ENCODE peak calls at places on chromosomes 13 and 19, in six cellular contexts. C, M, J, N, B and F are unnamed samples.

GRCh38 chr19:12996542-12997094 is 1.3 kb downstream of the NFIX start:
- DNase-seq in B (no peak), C (no peak), M (peak; percentile 86), N (no peak), J (no peak), F (no peak)

GRCh38 chr13:38180670-38181069 is 169.0 kb upstream of the UFM1 start:
- DNase-seq in M (no peak), N (no peak), J (no peak), B (no peak), C (no peak), F (no peak)

GRCh38 chr13:23392313-23392712 is 41.2 kb downstream of the SACS start:
- DNase-seq in N (no peak), M (no peak), J (no peak), C (no peak), B (no peak), F (no peak)

GRCh38 chr19:45881082-45881908 is 4.6 kb downstream of the IRF2BP1 start:
- DNase-seq in C (no peak), M (no peak), B (no peak), J (no peak), N (no peak), F (no peak)

GRCh38 chr13:27264181-27264580 is 6.4 kb upstream of the RASL11A start:
- DNase-seq in C (no peak), B (no peak), N (peak; percentile 30), M (no peak), J (no peak), F (no peak)

GRCh38 chr19:18386543-18387251 is 739 bp downstream of the GDF15 start:
- DNase-seq in N (no peak), M (no peak), B (no peak), C (peak; percentile 67), J (no peak), F (peak; percentile 31)

GRCh38 chr19:50962245-50962644 is 7.1 kb downstream of the KLK6 start:
- DNase-seq in B (no peak), N (no peak), M (no peak), J (no peak), C (no peak), F (no peak)

GRCh38 chr13:94413545-94413944 is 65.9 kb downstream of the DCT start:
- DNase-seq in J (no peak), M (no peak), B (no peak), C (no peak), N (no peak), F (no peak)

GRCh38 chr13:22162889-22163288 is 492.0 kb downstream of the FGF9 start:
- DNase-seq in N (no peak), J (no peak), C (no peak), M (no peak), B (no peak), F (no peak)

GRCh38 chr19:45076851-45077730 is 813 bp upstream of the ZNF296 start:
- DNase-seq in B (no peak), N (no peak), M (no peak), C (no peak), J (no peak), F (no peak)

GRCh38 chr13:102028198-102028597 is 373.6 kb downstream of the FGF14 start:
- DNase-seq in M (no peak), B (no peak), C (no peak), N (no peak), J (no peak), F (no peak)

GRCh38 chr13:27353166-27353583 is 71.2 kb upstream of the GTF3A start:
- DNase-seq in J (no peak), B (no peak), N (no peak), C (no peak), M (no peak), F (no peak)

DNA sequence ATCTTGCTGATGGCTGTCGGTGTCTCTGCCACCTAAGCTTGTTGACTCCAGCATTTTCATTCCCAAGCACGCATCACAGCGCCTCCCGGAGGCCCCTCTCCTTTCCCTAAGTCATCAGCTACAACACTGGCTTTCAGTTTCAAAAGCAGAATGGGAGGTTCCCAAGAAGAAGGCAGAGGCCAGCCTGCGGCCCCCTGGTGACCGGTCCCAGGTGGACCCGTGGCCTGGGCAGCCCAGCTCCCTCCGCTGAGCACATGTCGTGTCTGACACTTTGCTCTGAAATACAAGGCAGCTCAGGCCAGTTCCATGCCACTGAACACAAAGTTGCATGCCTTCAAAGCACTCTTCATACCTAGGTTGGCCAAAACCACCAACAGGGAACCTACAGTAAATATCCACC is 8.5 kb downstream of the MLLT1 start:
- DNase-seq in J (no peak), C (no peak), N (peak; percentile 49), B (no peak), M (no peak), F (no peak)
- H3K27ac ChIP-seq in J (peak overlapping the region; percentile 94), C (peak overlapping the region; percentile 82), N (peak overlapping the region; percentile 91), B (peak overlapping the region; percentile 83), M (no peak overlapping the region), F (peak overlapping the region; percentile 87)

GRCh38 chr13:77001540-77001939 is 9.7 kb downstream of the CLN5 start:
- DNase-seq in C (no peak), J (no peak), B (no peak), N (peak; percentile 18), M (no peak), F (no peak)
- H3K27ac ChIP-seq in C (peak overlapping the region; percentile 23), J (no peak overlapping the region), B (peak overlapping the region; percentile 63), N (peak overlapping the region; percentile 38), M (no peak overlapping the region), F (no peak overlapping the region)

DNA sequence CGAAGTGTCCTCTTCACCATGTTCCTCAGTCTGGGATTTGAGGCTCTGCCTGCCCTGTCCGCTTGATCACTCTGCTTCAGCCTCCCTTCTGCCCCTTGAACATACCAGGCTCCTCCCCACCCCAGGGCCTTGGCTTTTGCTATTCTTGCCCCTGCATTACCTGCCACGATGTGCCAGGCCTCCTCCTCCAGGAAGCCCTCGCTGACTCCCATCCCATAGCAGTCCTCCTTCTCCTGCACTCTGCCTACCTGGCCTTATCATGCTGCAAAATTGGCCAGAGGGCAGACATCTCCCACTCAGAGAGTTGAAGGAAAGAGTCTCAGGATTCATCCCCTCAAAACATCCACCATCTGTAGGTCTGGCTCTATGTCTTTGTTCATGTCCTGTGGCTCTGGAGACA is 2.2 kb downstream of the YJEFN3 start:
- DNase-seq in B (no peak), C (no peak), M (no peak), J (no peak), N (no peak), F (no peak)
- H3K27ac ChIP-seq in B (no peak overlapping the region), C (no peak overlapping the region), M (no peak overlapping the region), J (no peak overlapping the region), N (no peak overlapping the region), F (no peak overlapping the region)

DNA sequence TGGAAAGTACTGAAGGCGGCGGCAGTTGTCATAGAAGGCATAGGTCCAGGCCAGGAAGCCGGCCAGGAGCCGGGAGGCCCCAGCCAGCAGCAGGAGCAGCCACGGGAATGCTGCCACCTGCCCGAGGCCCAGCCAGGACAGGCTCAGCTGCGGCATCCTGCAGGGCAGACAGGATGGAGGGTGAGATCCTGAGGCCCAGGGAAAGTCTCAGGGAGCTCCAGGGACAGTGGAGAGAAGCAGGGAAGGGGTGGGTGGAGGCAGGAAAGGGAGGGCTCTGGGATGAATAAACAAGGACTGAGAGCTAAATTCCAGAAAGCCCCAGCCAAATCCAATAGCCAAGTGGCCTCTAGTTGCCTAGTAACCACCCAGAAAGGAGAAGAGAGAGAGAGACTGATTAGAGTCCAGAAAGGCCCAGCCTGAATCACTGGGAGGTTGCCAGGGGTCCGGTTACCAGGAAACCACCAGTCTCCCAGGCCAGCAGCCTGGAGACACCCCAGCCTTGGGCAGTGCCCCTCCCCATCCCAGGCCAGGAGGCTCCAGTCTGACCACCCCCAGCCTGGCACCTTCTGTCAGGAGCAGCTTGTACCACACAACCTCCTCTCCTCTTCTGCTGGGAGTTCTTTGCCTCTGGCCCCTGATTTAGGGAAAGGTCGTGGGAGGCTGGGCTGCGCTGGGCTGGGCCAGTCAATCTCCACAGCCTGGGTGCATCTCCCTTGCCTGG is 7.5 kb upstream of the OR10H5 start:
- DNase-seq in B (peak; percentile 60), J (peak; percentile 21), N (no peak), C (peak; percentile 54), M (peak; percentile 92), F (peak; percentile 60)
- H3K27ac ChIP-seq in B (peak overlapping the region; percentile 93), J (peak overlapping the region; percentile 51), N (no peak overlapping the region), C (peak overlapping the region; percentile 35), M (peak overlapping the region; percentile 49), F (peak overlapping the region; percentile 57)

GRCh38 chr13:33158271-33158670 is 127.3 kb downstream of the STARD13 start:
- DNase-seq in J (no peak), M (no peak), B (no peak), C (no peak), N (no peak), F (no peak)
- H3K27ac ChIP-seq in J (peak overlapping the region; percentile 27), M (peak overlapping the region; percentile 78), B (no peak overlapping the region), C (peak overlapping the region; percentile 42), N (no peak overlapping the region), F (no peak overlapping the region)

GRCh38 chr19:4428326-4428975 is 26.0 kb downstream of the CHAF1A start:
- DNase-seq in M (no peak), C (no peak), J (no peak), B (no peak), N (no peak), F (no peak)
- H3K27ac ChIP-seq in M (no peak overlapping the region), C (no peak overlapping the region), J (no peak overlapping the region), B (no peak overlapping the region), N (no peak overlapping the region), F (no peak overlapping the region)

DNA sequence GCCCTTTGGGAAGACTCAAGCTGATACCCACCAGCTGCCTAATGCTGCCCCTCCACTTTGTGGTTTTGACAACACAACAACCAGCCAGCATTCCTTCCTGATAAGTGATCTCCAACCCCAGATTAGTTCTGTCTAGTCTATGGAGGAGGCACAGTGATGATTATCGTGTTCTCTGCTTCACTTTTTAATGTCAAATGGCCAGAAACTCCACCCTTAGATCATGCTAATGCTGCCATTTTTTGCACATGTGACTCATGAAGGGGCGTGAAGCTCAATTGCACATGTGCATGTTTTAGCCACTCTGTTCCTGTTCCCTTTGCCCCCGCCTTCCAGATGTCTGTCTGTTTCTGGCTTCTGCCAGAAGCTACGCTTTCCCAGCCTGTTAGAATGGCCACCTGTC is 199.8 kb downstream of the COG6 start:
- DNase-seq in B (no peak), M (no peak), C (no peak), J (no peak), N (no peak), F (no peak)
- H3K27ac ChIP-seq in B (no peak overlapping the region), M (no peak overlapping the region), C (no peak overlapping the region), J (no peak overlapping the region), N (no peak overlapping the region), F (no peak overlapping the region)

GRCh38 chr13:73754241-73754640 is 380.0 kb downstream of the KLF12 start:
- DNase-seq in M (no peak), C (no peak), B (no peak), N (no peak), J (no peak), F (no peak)

GRCh38 chr13:73754727-73755292 is 379.4 kb downstream of the KLF12 start:
- DNase-seq in C (no peak), J (no peak), N (peak; percentile 69), M (no peak), B (no peak), F (peak; percentile 35)

DNA sequence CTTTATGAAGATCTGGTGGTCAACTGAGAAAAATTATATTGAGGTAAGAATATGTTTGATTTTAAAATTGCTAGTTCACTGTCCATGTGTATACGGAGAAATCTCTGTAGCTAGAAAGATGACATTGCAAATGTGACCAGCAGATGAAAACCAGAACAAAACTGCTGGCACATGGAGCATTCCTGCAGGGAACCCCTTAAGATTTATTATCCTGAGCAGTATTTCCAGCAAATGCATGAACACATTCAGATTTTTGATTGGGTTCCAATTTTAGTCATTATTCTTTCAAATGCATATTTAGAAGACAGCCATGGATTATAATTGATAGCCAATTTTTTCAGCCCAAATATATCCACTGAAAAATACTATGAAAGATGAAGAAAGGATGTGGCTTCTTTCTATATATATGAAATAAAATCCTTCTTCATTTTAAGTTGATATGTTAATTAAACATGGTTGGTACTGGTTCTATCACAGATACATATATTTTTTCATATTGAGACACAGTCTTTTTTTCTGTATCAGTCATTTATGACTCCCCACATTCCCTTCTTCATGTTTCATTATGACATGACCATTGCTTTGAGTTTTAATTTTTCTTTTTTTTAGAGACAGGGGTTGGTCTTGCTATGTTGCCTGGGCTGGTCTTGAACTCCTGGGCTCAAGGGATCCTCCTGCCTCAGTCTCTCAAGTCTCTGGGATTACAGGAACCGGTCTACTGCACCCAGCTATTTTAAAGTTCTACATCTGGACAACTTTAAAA is 376.6 kb downstream of the KLF12 start:
- DNase-seq in J (no peak), N (no peak), C (no peak), M (no peak), B (no peak), F (no peak)
- H3K27ac ChIP-seq in J (no peak overlapping the region), N (no peak overlapping the region), C (no peak overlapping the region), M (no peak overlapping the region), B (no peak overlapping the region), F (no peak overlapping the region)